ENCODE peak calls at places on chromosome 3, in nine cellular contexts. C is upper lobe of right lung, I is fibroblast of lung, D is heart left ventricle, Z is HFF-Myc, T is GM12864, V is fibroblast of mammary gland, G is pancreas, M is transverse colon. O is an unnamed sample.
A peak's percentile ranks its signal among the peaks of the same experiment; 100 is the strongest.

GRCh38 chr3:17243616-17244015 is 358.9 kb downstream of the PLCL2 start:
- DNase-seq in C (no peak), I (no peak), D (no peak), Z (no peak), T (no peak), V (peak; percentile 54), G (no peak), M (no peak), O (no peak)

GRCh38 chr3:177824190-177824786 is 627.0 kb upstream of the TBL1XR1 start:
- DNase-seq in C (peak; percentile 77), I (peak; percentile 85), D (no peak), Z (no peak), T (no peak), V (peak; percentile 72), G (peak; percentile 49), M (peak; percentile 32), O (no peak)

GRCh38 chr3:3662610-3663009 is 136.6 kb upstream of the LRRN1 start:
- DNase-seq in C (no peak), I (peak; percentile 11), D (no peak), Z (no peak), T (no peak), V (no peak), G (no peak), M (no peak), O (no peak)

GRCh38 chr3:165521131-165521871 is 315.9 kb downstream of the BCHE start:
- DNase-seq in C (no peak), I (peak; percentile 6), D (no peak), Z (no peak), T (no peak), V (no peak), G (no peak), M (no peak), O (no peak)

GRCh38 chr3:105195260-105195659 is 171.4 kb upstream of the ALCAM start:
- DNase-seq in C (no peak), I (peak; percentile 62), D (no peak), Z (no peak), T (no peak), V (peak; percentile 58), G (no peak), M (no peak), O (no peak)

GRCh38 chr3:64190517-64191515 is 34.5 kb downstream of the PRICKLE2 start:
- DNase-seq in C (no peak), I (peak; percentile 84), D (no peak), Z (no peak), T (no peak), V (peak; percentile 97), G (no peak), M (no peak), O (no peak)

GRCh38 chr3:71166366-71166765 is 417.2 kb downstream of the FOXP1 start:
- DNase-seq in C (no peak), I (no peak), D (no peak), Z (no peak), T (no peak), V (no peak), G (no peak), M (no peak), O (no peak)

GRCh38 chr3:48303021-48303420 is 30.4 kb downstream of the SPINK8 start:
- DNase-seq in C (no peak), I (no peak), D (no peak), Z (no peak), T (no peak), V (no peak), G (no peak), M (no peak), O (no peak)

GRCh38 chr3:144810150-144810549 is 838.5 kb downstream of the DIPK2A start:
- DNase-seq in C (no peak), I (no peak), D (no peak), Z (no peak), T (peak; percentile 7), V (no peak), G (no peak), M (no peak), O (peak; percentile 62)

GRCh38 chr3:52520141-52520667 is 13.5 kb downstream of the NT5DC2 start:
- DNase-seq in C (no peak), I (no peak), D (peak; percentile 60), Z (no peak), T (no peak), V (no peak), G (no peak), M (no peak), O (no peak)

GRCh38 chr3:146308222-146308621 is 57.3 kb upstream of the PLSCR4 start:
- DNase-seq in C (no peak), I (peak; percentile 92), D (no peak), Z (no peak), T (no peak), V (peak; percentile 77), G (no peak), M (no peak), O (no peak)

GRCh38 chr3:152402698-152403456 is 134.1 kb downstream of the MBNL1 start:
- DNase-seq in C (no peak), I (peak; percentile 81), D (no peak), Z (no peak), T (no peak), V (no peak), G (no peak), M (no peak), O (peak; percentile 28)

GRCh38 chr3:23481660-23482278 is 278.6 kb downstream of the UBE2E2 start:
- DNase-seq in C (no peak), I (peak; percentile 61), D (no peak), Z (no peak), T (no peak), V (no peak), G (no peak), M (no peak), O (no peak)

GRCh38 chr3:115285001-115285400 is 137.9 kb upstream of the ZBTB20 start:
- DNase-seq in C (no peak), I (no peak), D (no peak), Z (no peak), T (no peak), V (no peak), G (no peak), M (no peak), O (no peak)

GRCh38 chr3:31185004-31185357 is 290.5 kb upstream of the GADL1 start:
- DNase-seq in C (no peak), I (peak; percentile 56), D (no peak), Z (no peak), T (no peak), V (peak; percentile 48), G (no peak), M (no peak), O (no peak)

GRCh38 chr3:31180274-31180673 is 285.8 kb upstream of the GADL1 start:
- DNase-seq in C (no peak), I (no peak), D (no peak), Z (no peak), T (no peak), V (no peak), G (no peak), M (no peak), O (no peak)

GRCh38 chr3:31181661-31182060 is 287.2 kb upstream of the GADL1 start:
- DNase-seq in C (no peak), I (no peak), D (no peak), Z (no peak), T (no peak), V (no peak), G (no peak), M (no peak), O (no peak)

GRCh38 chr3:31184257-31185003 is 290.0 kb upstream of the GADL1 start:
- DNase-seq in C (no peak), I (peak; percentile 35), D (no peak), Z (no peak), T (no peak), V (no peak), G (no peak), M (no peak), O (no peak)

DNA sequence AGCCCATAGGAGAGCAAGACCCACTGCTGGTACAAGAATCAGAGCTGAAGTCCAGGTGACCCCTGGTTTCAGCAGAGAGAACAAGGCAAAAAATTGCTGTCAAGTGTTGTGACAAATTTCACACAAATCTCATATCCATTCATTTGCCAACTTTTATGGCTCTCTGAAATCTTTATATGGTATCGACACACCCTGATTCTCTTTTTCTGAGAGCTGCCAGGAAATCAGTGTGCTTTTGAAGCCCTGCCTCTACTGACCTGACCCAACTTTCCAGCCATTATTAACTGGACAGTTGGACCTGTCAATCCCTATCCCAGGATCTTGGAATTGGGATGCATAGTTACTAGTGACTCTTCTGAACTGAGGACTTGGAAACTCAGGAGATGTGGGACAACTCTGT is 288.2 kb upstream of the GADL1 start:
- DNase-seq in C (no peak), I (no peak), D (no peak), Z (no peak), T (no peak), V (no peak), G (no peak), M (no peak), O (no peak)
- H3K4me3 ChIP-seq in C (no peak overlapping the region), I (no peak overlapping the region), D (no peak overlapping the region), Z (no peak overlapping the region), T (no peak overlapping the region), V (no peak overlapping the region), G (no peak overlapping the region), M (no peak overlapping the region), O (no peak overlapping the region)

DNA sequence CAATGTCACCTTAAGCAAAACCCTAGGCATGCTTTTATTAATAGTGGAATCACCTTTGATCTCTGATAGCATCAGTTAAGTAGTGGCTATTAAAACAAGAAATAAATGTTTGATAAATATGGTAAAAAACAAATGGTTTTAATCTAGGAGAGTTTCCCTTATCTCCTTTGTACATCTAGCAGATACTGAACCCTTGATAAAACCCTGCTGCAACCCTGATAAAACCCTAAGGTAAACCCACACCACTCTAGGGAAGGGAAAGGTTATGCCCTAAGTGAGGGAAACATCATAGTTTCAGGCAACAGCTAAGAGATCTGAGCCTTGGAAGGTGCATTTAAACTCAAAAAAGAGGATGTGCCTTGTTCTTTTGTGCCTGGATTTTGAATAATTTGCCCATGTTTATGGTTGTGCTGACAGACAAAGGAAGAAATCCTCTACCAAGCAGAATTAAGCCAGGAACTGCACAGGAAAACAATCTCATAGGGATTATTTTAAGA is 309.7 kb downstream of the FGF12 start:
- DNase-seq in C (no peak), I (no peak), D (no peak), Z (no peak), T (no peak), V (no peak), G (no peak), M (no peak), O (no peak)
- TF ChIP-seq CTCF in C (no peak), I (no peak), D (no peak), Z (no peak), T (no peak), V (no peak), G (no peak), M (no peak), O (no peak)

GRCh38 chr3:86655096-86655495 is 335.9 kb downstream of the VGLL3 start:
- DNase-seq in C (no peak), I (no peak), D (no peak), Z (no peak), T (no peak), V (no peak), G (no peak), M (no peak), O (no peak)
- H3K4me3 ChIP-seq in C (no peak overlapping the region), I (no peak overlapping the region), D (no peak overlapping the region), Z (no peak overlapping the region), T (no peak overlapping the region), V (no peak overlapping the region), G (no peak overlapping the region), M (no peak overlapping the region), O (no peak overlapping the region)

DNA sequence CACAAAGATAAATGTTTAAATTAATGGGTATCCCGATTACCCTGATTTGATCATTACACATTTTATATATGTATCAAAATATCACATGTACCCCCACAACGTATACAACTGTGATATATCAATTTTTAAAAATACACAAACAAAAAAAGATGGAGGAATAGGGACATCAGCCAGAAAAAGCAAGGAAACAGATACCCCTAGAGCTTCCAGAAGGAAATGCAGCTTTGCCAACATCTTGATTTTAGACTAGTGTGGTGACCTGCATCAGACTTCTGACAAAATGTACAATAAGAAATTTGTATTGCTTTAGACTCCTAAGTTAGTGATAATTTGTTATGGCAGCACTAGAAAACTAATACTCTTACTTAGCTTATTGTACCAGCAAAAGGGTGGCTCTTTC is 483.8 kb downstream of the TUSC7 start:
- DNase-seq in C (no peak), I (no peak), D (no peak), Z (no peak), T (no peak), V (peak; percentile 24), G (no peak), M (no peak), O (no peak)
- TF ChIP-seq CTCF in C (no peak), I (no peak), D (no peak), Z (peak; percentile 49), T (peak; percentile 19), V (peak; percentile 59), G (no peak), M (no peak), O (peak; percentile 9)

O was measured in GM12865.